ENCODE peak calls at places on chromosomes 16 and 17, in nine cellular contexts. V is CD4-positive, alpha-beta T cell; E is AG10803; A is cardiac fibroblast; I is activated CD4-positive, alpha-beta T cell treated with anti-CD3 and anti-CD28 coated beads, Interleukin-2, amount 50 U/mL, for 4 hours; H is mammary epithelial cell; K is cortex of kidney; R is caudate nucleus; F is fibroblast of pulmonary artery. Q is an unnamed sample.

GRCh38 chr17:7083592-7083991 is 3.5 kb upstream of the CLEC10A start:
- DNase-seq in V (no peak), E (no peak), A (no peak), I (no peak), H (peak), K (no peak), R (no peak), F (no peak), Q (no peak)

GRCh38 chr17:48123111-48123510 is 15.5 kb downstream of the SNX11 start:
- DNase-seq in V (no peak), E (no peak), A (no peak), I (no peak), H (no peak), K (no peak), R (peak), F (no peak), Q (no peak)

GRCh38 chr17:67139784-67140665 is 95.7 kb downstream of the CACNG1 start:
- DNase-seq in V (no peak), E (peak), A (peak), I (no peak), H (peak), K (no peak), R (no peak), F (peak), Q (no peak)

GRCh38 chr16:85808926-85809325 is 9.4 kb downstream of the COX4I1 start:
- DNase-seq in V (no peak), E (no peak), A (no peak), I (no peak), H (no peak), K (no peak), R (no peak), F (no peak), Q (no peak)

GRCh38 chr17:42457107-42457787 is 1.4 kb upstream of the ATP6V0A1 start:
- DNase-seq in V (no peak), E (no peak), A (no peak), I (no peak), H (no peak), K (no peak), R (no peak), F (peak), Q (no peak)

GRCh38 chr17:75074532-75074931 is 13.2 kb upstream of the SLC16A5 start:
- DNase-seq in V (no peak), E (no peak), A (no peak), I (no peak), H (no peak), K (no peak), R (no peak), F (no peak), Q (no peak)

GRCh38 chr17:62899349-62899748 is 66.7 kb upstream of the TANC2 start:
- DNase-seq in V (no peak), E (no peak), A (no peak), I (no peak), H (no peak), K (no peak), R (no peak), F (peak), Q (no peak)

GRCh38 chr17:63095879-63096278 is 129.8 kb downstream of the TANC2 start:
- DNase-seq in V (no peak), E (peak), A (no peak), I (no peak), H (no peak), K (no peak), R (no peak), F (no peak), Q (no peak)

Q was measured in CD8-positive, alpha-beta memory T cell.